ENCODE peak calls at places on chromosomes 1 and 21, in ten cellular contexts. One of them, this sample, is unnamed.

GRCh38 chr1:19436716-19437476 is 48.4 kb downstream of the CAPZB start:
- DNase-seq in omental fat pad: peak
- DNase-seq in AG04450: no peak
- DNase-seq in Calu3: peak
- DNase-seq in H9: no peak
- DNase-seq in BJ: no peak
- DNase-seq in fibroblast of mammary gland: peak
- DNase-seq in RWPE1: peak
- DNase-seq in uterus: peak
- DNase-seq in CD4-positive, alpha-beta T cell: no peak
- DNase-seq in this sample: peak

GRCh38 chr1:150477733-150478132 is 9.5 kb upstream of the TARS2 start:
- DNase-seq in fibroblast of mammary gland: peak
- DNase-seq in H9: no peak
- DNase-seq in uterus: no peak
- DNase-seq in RWPE1: peak
- DNase-seq in BJ: no peak
- DNase-seq in AG04450: peak
- DNase-seq in CD4-positive, alpha-beta T cell: no peak
- DNase-seq in Calu3: peak
- DNase-seq in omental fat pad: no peak
- DNase-seq in this sample: peak

GRCh38 chr1:18927654-18928272 is 25.4 kb upstream of the ALDH4A1 start:
- DNase-seq in H9: no peak
- DNase-seq in RWPE1: no peak
- DNase-seq in AG04450: no peak
- DNase-seq in CD4-positive, alpha-beta T cell: no peak
- DNase-seq in fibroblast of mammary gland: no peak
- DNase-seq in Calu3: peak
- DNase-seq in omental fat pad: no peak
- DNase-seq in uterus: no peak
- DNase-seq in BJ: no peak
- DNase-seq in this sample: peak

GRCh38 chr1:207848234-207848633 is 62.7 kb downstream of the CD34 start:
- DNase-seq in omental fat pad: no peak
- DNase-seq in Calu3: peak
- DNase-seq in uterus: peak
- DNase-seq in CD4-positive, alpha-beta T cell: no peak
- DNase-seq in fibroblast of mammary gland: peak
- DNase-seq in H9: no peak
- DNase-seq in BJ: no peak
- DNase-seq in RWPE1: peak
- DNase-seq in AG04450: no peak
- DNase-seq in this sample: peak

GRCh38 chr21:16072692-16073091 is 342.9 kb downstream of the USP25 start:
- DNase-seq in H9: no peak
- DNase-seq in CD4-positive, alpha-beta T cell: no peak
- DNase-seq in BJ: peak
- DNase-seq in uterus: peak
- DNase-seq in fibroblast of mammary gland: peak
- DNase-seq in RWPE1: no peak
- DNase-seq in AG04450: peak
- DNase-seq in omental fat pad: no peak
- DNase-seq in Calu3: no peak
- DNase-seq in this sample: no peak

GRCh38 chr1:54798206-54798605 is 2.9 kb downstream of the TTC22 start:
- DNase-seq in fibroblast of mammary gland: no peak
- DNase-seq in RWPE1: no peak
- DNase-seq in H9: no peak
- DNase-seq in uterus: no peak
- DNase-seq in omental fat pad: no peak
- DNase-seq in CD4-positive, alpha-beta T cell: no peak
- DNase-seq in Calu3: no peak
- DNase-seq in BJ: no peak
- DNase-seq in AG04450: no peak
- DNase-seq in this sample: no peak

GRCh38 chr1:231550448-231550781 is 21.9 kb downstream of the TSNAX start:
- DNase-seq in uterus: no peak
- DNase-seq in BJ: no peak
- DNase-seq in Calu3: peak
- DNase-seq in H9: peak
- DNase-seq in CD4-positive, alpha-beta T cell: no peak
- DNase-seq in RWPE1: peak
- DNase-seq in AG04450: no peak
- DNase-seq in fibroblast of mammary gland: peak
- DNase-seq in omental fat pad: no peak
- DNase-seq in this sample: peak

GRCh38 chr21:38325761-38326420 is 69.1 kb downstream of the KCNJ15 start:
- DNase-seq in fibroblast of mammary gland: no peak
- DNase-seq in uterus: no peak
- DNase-seq in omental fat pad: no peak
- DNase-seq in CD4-positive, alpha-beta T cell: no peak
- DNase-seq in H9: no peak
- DNase-seq in RWPE1: no peak
- DNase-seq in AG04450: no peak
- DNase-seq in Calu3: no peak
- DNase-seq in BJ: no peak
- DNase-seq in this sample: no peak

GRCh38 chr1:10539411-10540043 is 64.8 kb downstream of the PEX14 start:
- DNase-seq in H9: no peak
- DNase-seq in RWPE1: no peak
- DNase-seq in uterus: no peak
- DNase-seq in BJ: no peak
- DNase-seq in AG04450: no peak
- DNase-seq in CD4-positive, alpha-beta T cell: no peak
- DNase-seq in omental fat pad: no peak
- DNase-seq in Calu3: no peak
- DNase-seq in fibroblast of mammary gland: peak
- DNase-seq in this sample: no peak

GRCh38 chr1:91850708-91851107 is 35.2 kb downstream of the TGFBR3 start:
- DNase-seq in H9: no peak
- DNase-seq in AG04450: no peak
- DNase-seq in fibroblast of mammary gland: no peak
- DNase-seq in CD4-positive, alpha-beta T cell: no peak
- DNase-seq in BJ: no peak
- DNase-seq in uterus: no peak
- DNase-seq in omental fat pad: no peak
- DNase-seq in RWPE1: no peak
- DNase-seq in Calu3: no peak
- DNase-seq in this sample: no peak

GRCh38 chr1:229287257-229287656 is 16.3 kb downstream of the RAB4A start:
- DNase-seq in RWPE1: no peak
- DNase-seq in fibroblast of mammary gland: no peak
- DNase-seq in uterus: no peak
- DNase-seq in H9: no peak
- DNase-seq in CD4-positive, alpha-beta T cell: no peak
- DNase-seq in AG04450: no peak
- DNase-seq in Calu3: no peak
- DNase-seq in BJ: no peak
- DNase-seq in omental fat pad: no peak
- DNase-seq in this sample: peak

GRCh38 chr1:98164508-98164907 is 243.7 kb upstream of the DPYD start:
- DNase-seq in H9: no peak
- DNase-seq in AG04450: no peak
- DNase-seq in CD4-positive, alpha-beta T cell: no peak
- DNase-seq in RWPE1: no peak
- DNase-seq in Calu3: no peak
- DNase-seq in omental fat pad: no peak
- DNase-seq in fibroblast of mammary gland: no peak
- DNase-seq in BJ: no peak
- DNase-seq in uterus: no peak
- DNase-seq in this sample: no peak

GRCh38 chr1:154958681-154959447 is 2.7 kb downstream of the PYGO2 start:
- DNase-seq in H9: no peak
- DNase-seq in CD4-positive, alpha-beta T cell: no peak
- DNase-seq in fibroblast of mammary gland: no peak
- DNase-seq in uterus: no peak
- DNase-seq in RWPE1: no peak
- DNase-seq in Calu3: no peak
- DNase-seq in AG04450: no peak
- DNase-seq in BJ: no peak
- DNase-seq in omental fat pad: no peak
- DNase-seq in this sample: no peak

GRCh38 chr1:94094466-94095111 is 26.4 kb downstream of the ABCA4 start:
- DNase-seq in CD4-positive, alpha-beta T cell: no peak
- DNase-seq in RWPE1: no peak
- DNase-seq in Calu3: no peak
- DNase-seq in H9: no peak
- DNase-seq in omental fat pad: no peak
- DNase-seq in fibroblast of mammary gland: peak
- DNase-seq in AG04450: peak
- DNase-seq in uterus: peak
- DNase-seq in BJ: no peak
- DNase-seq in this sample: no peak

GRCh38 chr1:36567601-36568341 is 85.1 kb upstream of the CSF3R start:
- DNase-seq in AG04450: no peak
- DNase-seq in BJ: no peak
- DNase-seq in fibroblast of mammary gland: no peak
- DNase-seq in Calu3: no peak
- DNase-seq in CD4-positive, alpha-beta T cell: no peak
- DNase-seq in omental fat pad: no peak
- DNase-seq in H9: peak
- DNase-seq in uterus: no peak
- DNase-seq in RWPE1: no peak
- DNase-seq in this sample: no peak

GRCh38 chr1:67489643-67490042 is 59.4 kb upstream of the SERBP1 start:
- DNase-seq in CD4-positive, alpha-beta T cell: no peak
- DNase-seq in fibroblast of mammary gland: peak
- DNase-seq in AG04450: no peak
- DNase-seq in BJ: no peak
- DNase-seq in uterus: no peak
- DNase-seq in H9: no peak
- DNase-seq in omental fat pad: no peak
- DNase-seq in RWPE1: peak
- DNase-seq in Calu3: no peak
- DNase-seq in this sample: peak

GRCh38 chr1:228341814-228342626 is 64.6 kb downstream of the TRIM11 start:
- DNase-seq in RWPE1: no peak
- DNase-seq in Calu3: peak
- DNase-seq in AG04450: no peak
- DNase-seq in uterus: peak
- DNase-seq in fibroblast of mammary gland: no peak
- DNase-seq in BJ: no peak
- DNase-seq in CD4-positive, alpha-beta T cell: no peak
- DNase-seq in omental fat pad: no peak
- DNase-seq in H9: peak
- DNase-seq in this sample: no peak

GRCh38 chr1:220487297-220487820 is 40.6 kb upstream of the MARK1 start:
- DNase-seq in H9: no peak
- DNase-seq in Calu3: peak
- DNase-seq in CD4-positive, alpha-beta T cell: no peak
- DNase-seq in omental fat pad: no peak
- DNase-seq in uterus: no peak
- DNase-seq in fibroblast of mammary gland: peak
- DNase-seq in AG04450: no peak
- DNase-seq in BJ: peak
- DNase-seq in RWPE1: peak
- DNase-seq in this sample: peak

GRCh38 chr1:11802973-11803885 is 2.5 kb downstream of the MTHFR start:
- DNase-seq in omental fat pad: peak
- DNase-seq in Calu3: peak
- DNase-seq in AG04450: peak
- DNase-seq in uterus: peak
- DNase-seq in H9: peak
- DNase-seq in fibroblast of mammary gland: peak
- DNase-seq in RWPE1: peak
- DNase-seq in BJ: peak
- DNase-seq in CD4-positive, alpha-beta T cell: peak
- DNase-seq in this sample: peak
- TF ChIP-seq CTCF in omental fat pad: no peak
- TF ChIP-seq CTCF in Calu3: no peak
- TF ChIP-seq CTCF in AG04450: no peak
- TF ChIP-seq CTCF in uterus: no peak
- TF ChIP-seq CTCF in H9: peak
- TF ChIP-seq CTCF in fibroblast of mammary gland: no peak
- TF ChIP-seq CTCF in RWPE1: no peak
- TF ChIP-seq CTCF in BJ: no peak
- TF ChIP-seq CTCF in CD4-positive, alpha-beta T cell: no peak
- TF ChIP-seq CTCF in this sample: no peak

GRCh38 chr1:236168716-236169429 is 26.5 kb downstream of the GPR137B start:
- DNase-seq in fibroblast of mammary gland: peak
- DNase-seq in BJ: no peak
- DNase-seq in H9: peak
- DNase-seq in Calu3: peak
- DNase-seq in uterus: peak
- DNase-seq in omental fat pad: peak
- DNase-seq in RWPE1: peak
- DNase-seq in AG04450: no peak
- DNase-seq in CD4-positive, alpha-beta T cell: no peak
- DNase-seq in this sample: no peak
- TF ChIP-seq CTCF in fibroblast of mammary gland: no peak
- TF ChIP-seq CTCF in BJ: no peak
- TF ChIP-seq CTCF in H9: peak
- TF ChIP-seq CTCF in Calu3: peak
- TF ChIP-seq CTCF in uterus: no peak
- TF ChIP-seq CTCF in omental fat pad: no peak
- TF ChIP-seq CTCF in RWPE1: no peak
- TF ChIP-seq CTCF in AG04450: no peak
- TF ChIP-seq CTCF in CD4-positive, alpha-beta T cell: no peak
- TF ChIP-seq CTCF in this sample: peak

GRCh38 chr1:89754518-89754917 is 66.3 kb upstream of the LRRC8D start:
- DNase-seq in omental fat pad: no peak
- DNase-seq in CD4-positive, alpha-beta T cell: no peak
- DNase-seq in AG04450: peak
- DNase-seq in Calu3: no peak
- DNase-seq in RWPE1: no peak
- DNase-seq in fibroblast of mammary gland: peak
- DNase-seq in BJ: no peak
- DNase-seq in H9: no peak
- DNase-seq in uterus: no peak
- DNase-seq in this sample: no peak
- TF ChIP-seq CTCF in omental fat pad: no peak
- TF ChIP-seq CTCF in CD4-positive, alpha-beta T cell: no peak
- TF ChIP-seq CTCF in AG04450: no peak
- TF ChIP-seq CTCF in Calu3: no peak
- TF ChIP-seq CTCF in RWPE1: no peak
- TF ChIP-seq CTCF in fibroblast of mammary gland: no peak
- TF ChIP-seq CTCF in BJ: no peak
- TF ChIP-seq CTCF in H9: no peak
- TF ChIP-seq CTCF in uterus: no peak
- TF ChIP-seq CTCF in this sample: no peak

DNA sequence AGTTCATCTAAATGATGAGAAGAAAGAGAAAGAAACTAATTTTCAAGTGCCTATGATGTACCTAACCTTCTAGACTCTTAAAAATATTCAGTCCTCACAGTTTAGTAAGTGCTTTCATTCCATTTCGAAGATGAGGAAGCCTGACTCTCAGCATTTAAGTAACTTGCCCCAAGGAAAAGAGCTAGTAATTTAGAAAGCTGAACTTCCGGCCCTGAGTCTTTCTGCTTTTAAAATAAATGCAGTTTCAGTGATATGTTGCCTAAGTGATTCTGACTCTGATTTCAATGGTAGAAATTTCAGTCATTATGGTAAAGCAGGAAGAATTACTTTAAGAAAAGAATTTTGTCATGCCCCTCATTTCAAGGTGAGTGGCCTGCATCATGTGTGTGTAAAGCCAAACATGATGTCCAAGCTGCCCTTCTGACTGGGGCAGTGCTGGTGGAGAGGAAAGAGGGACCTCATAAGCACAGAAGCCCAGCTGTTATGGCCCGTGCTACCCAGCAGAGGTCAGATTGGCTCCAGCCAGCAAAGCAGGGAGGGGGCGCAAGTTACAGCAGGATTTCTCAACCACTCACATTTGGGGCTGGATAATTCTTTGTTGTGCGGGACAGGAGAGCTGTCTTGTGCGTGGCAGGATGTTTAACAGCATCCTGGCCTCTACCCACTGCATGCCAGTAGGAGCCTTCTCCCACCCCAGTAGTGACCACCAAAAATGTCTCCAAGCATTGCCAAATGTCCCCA is 10.7 kb downstream of the ATP1A4 start:
- DNase-seq in AG04450: no peak
- DNase-seq in Calu3: no peak
- DNase-seq in fibroblast of mammary gland: peak
- DNase-seq in RWPE1: no peak
- DNase-seq in omental fat pad: no peak
- DNase-seq in uterus: no peak
- DNase-seq in H9: peak
- DNase-seq in BJ: no peak
- DNase-seq in CD4-positive, alpha-beta T cell: no peak
- DNase-seq in this sample: no peak
- TF ChIP-seq CTCF in AG04450: peak
- TF ChIP-seq CTCF in Calu3: no peak
- TF ChIP-seq CTCF in fibroblast of mammary gland: peak
- TF ChIP-seq CTCF in RWPE1: no peak
- TF ChIP-seq CTCF in omental fat pad: no peak
- TF ChIP-seq CTCF in uterus: no peak
- TF ChIP-seq CTCF in H9: peak
- TF ChIP-seq CTCF in BJ: peak
- TF ChIP-seq CTCF in CD4-positive, alpha-beta T cell: no peak
- TF ChIP-seq CTCF in this sample: peak

This sample was measured in mammary epithelial cell.